ENCODE peak calls at places on chromosomes 13 and 19, in four cellular contexts. P is GM12878, T is HepG2, K is K562. V is an unnamed sample.

GRCh38 chr19:46787331-46788100 is 878 bp downstream of the SLC1A5 start:
- DNase-seq in P (no peak), T (peak; percentile 54), K (no peak), V (peak; percentile 64)

GRCh38 chr19:58451358-58452101 is at the start of gene ZNF324B:
- DNase-seq in K (peak; percentile 95), P (peak; percentile 71), T (peak; percentile 94), V (peak; percentile 95)

GRCh38 chr19:50377051-50377441 is 789 bp downstream of the NR1H2 start:
- DNase-seq in K (peak; percentile 58), P (no peak), T (peak; percentile 12), V (peak; percentile 14)

GRCh38 chr13:54884645-54885044 is 1856.0 kb downstream of the OLFM4 start:
- DNase-seq in K (no peak), T (no peak), P (no peak), V (no peak)

GRCh38 chr13:26508885-26509284 is 48.6 kb upstream of the WASF3 start:
- DNase-seq in T (no peak), P (no peak), K (no peak), V (no peak)

GRCh38 chr19:33388231-33388816 is 14.8 kb downstream of the CEBPG start:
- DNase-seq in T (no peak), K (no peak), P (no peak), V (no peak)

GRCh38 chr19:47541507-47541906 is 26.6 kb upstream of the NAPA start:
- DNase-seq in P (peak; percentile 13), K (no peak), T (no peak), V (no peak)

GRCh38 chr13:106612688-106613087 is 44.8 kb upstream of the ARGLU1 start:
- DNase-seq in T (no peak), K (no peak), P (no peak), V (no peak)

DNA sequence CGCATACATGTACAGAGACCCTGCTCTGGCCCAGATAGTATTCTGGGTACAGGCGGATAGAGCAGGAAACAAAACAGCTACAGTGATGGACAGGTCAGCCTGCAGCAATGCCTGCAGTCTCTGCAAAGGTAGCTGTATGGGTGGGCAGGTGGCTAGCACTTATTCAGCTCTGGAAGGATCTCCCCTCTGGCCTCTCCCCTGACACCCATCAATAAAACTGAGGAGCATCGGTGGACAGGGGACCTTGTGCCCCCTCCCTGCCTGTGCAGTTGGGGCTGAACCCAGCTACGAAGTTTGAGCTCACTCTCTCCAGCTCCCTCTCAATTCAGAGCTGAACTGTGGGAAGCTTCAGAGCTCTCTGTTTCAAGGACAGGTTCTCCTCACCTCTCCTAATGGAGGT is 1.6 kb downstream of the ALOX5AP start:
- DNase-seq in P (no peak), T (no peak), K (no peak), V (no peak)
- H3K4me3 ChIP-seq in P (peak overlapping the region; percentile 56), T (no peak overlapping the region), K (no peak overlapping the region), V (no peak overlapping the region)

DNA sequence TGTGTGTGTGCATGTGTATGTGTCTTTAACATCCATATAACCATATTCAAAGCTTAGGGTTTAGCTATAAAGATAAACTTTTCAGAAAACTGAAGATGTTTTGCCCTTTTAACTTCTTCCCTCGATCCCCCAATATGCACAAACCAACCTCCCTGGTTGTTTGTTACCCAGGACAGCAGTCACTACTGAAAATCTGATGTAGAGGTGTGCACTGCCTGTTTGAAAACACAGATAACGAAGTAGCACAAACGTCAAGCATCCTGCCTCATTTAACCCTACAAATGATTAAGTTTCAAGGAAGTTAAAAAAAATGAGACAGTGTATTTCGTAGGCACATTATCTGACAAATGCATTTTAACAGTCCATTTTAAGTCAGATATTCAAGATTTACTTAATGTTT is 3.6 kb downstream of the TNFSF11 start:
- DNase-seq in P (no peak), T (no peak), K (no peak), V (no peak)
- H3K27me3 ChIP-seq in P (no peaks in the 10 kb centered on the region), T (no peaks in the 10 kb centered on the region), K (peaks cover 5% of the 10 kb centered on the region), V (peaks cover 39% of the 10 kb centered on the region)

GRCh38 chr19:873084-874019 is 13.9 kb downstream of the CFD start:
- DNase-seq in P (peak; percentile 32), K (peak; percentile 74), T (no peak), V (no peak)
- TF ChIP-seq MYC in P (no peak), K (no peak), T (no peak), V (no peak)

GRCh38 chr13:56735537-56735942 is 405.2 kb upstream of the PRR20A start:
- DNase-seq in K (no peak), P (no peak), T (no peak), V (no peak)
- H3K4me3 ChIP-seq in K (no peak overlapping the region), P (no peak overlapping the region), T (no peak overlapping the region), V (no peak overlapping the region)

V was measured in endothelial cell of umbilical vein.